ENCODE peak calls at places on chromosome 1, in nine cellular contexts. H is heart left ventricle, X is stomach, O is thoracic aorta, Z is AG04450, I is fibroblast of mammary gland, L is astrocyte of the spinal cord, Y is AG09319, N is heart right ventricle. C is an unnamed sample.

GRCh38 chr1:11053758-11054137 is 6.1 kb downstream of the SRM start:
- DNase-seq in H (no peak), X (no peak), O (no peak), Z (no peak), I (peak), L (no peak), Y (no peak), N (no peak), C (no peak)

GRCh38 chr1:110856410-110856809 is 16.5 kb upstream of the CD53 start:
- DNase-seq in H (no peak), X (no peak), O (no peak), Z (no peak), I (no peak), L (no peak), Y (no peak), N (no peak), C (no peak)

GRCh38 chr1:91876040-91876470 is 9.9 kb downstream of the TGFBR3 start:
- DNase-seq in H (no peak), X (no peak), O (no peak), Z (no peak), I (no peak), L (no peak), Y (no peak), N (no peak), C (no peak)

GRCh38 chr1:173191011-173191410 is 16.1 kb downstream of the TNFSF4 start:
- DNase-seq in H (no peak), X (no peak), O (no peak), Z (no peak), I (no peak), L (no peak), Y (no peak), N (no peak), C (no peak)

GRCh38 chr1:166139735-166140134 is 27.1 kb downstream of the FAM78B start:
- DNase-seq in H (no peak), X (no peak), O (no peak), Z (no peak), I (no peak), L (no peak), Y (no peak), N (no peak), C (no peak)

GRCh38 chr1:30058966-30059365 is 664.4 kb downstream of the MATN1 start:
- DNase-seq in H (no peak), X (no peak), O (no peak), Z (peak), I (peak), L (peak), Y (peak), N (no peak), C (peak)

GRCh38 chr1:226001852-226002666 is 2.9 kb upstream of the SDE2 start:
- DNase-seq in H (no peak), X (peak), O (peak), Z (no peak), I (peak), L (peak), Y (no peak), N (peak), C (no peak)

GRCh38 chr1:30037251-30038118 is 685.9 kb downstream of the MATN1 start:
- DNase-seq in H (no peak), X (no peak), O (no peak), Z (no peak), I (no peak), L (no peak), Y (no peak), N (no peak), C (no peak)

GRCh38 chr1:185400057-185400456 is 83.0 kb upstream of the IVNS1ABP start:
- DNase-seq in H (no peak), X (no peak), O (no peak), Z (peak), I (peak), L (peak), Y (no peak), N (no peak), C (peak)

GRCh38 chr1:164735315-164736052 is 176.5 kb downstream of the PBX1 start:
- DNase-seq in H (no peak), X (no peak), O (no peak), Z (no peak), I (peak), L (peak), Y (no peak), N (no peak), C (peak)

GRCh38 chr1:211520641-211521040 is 28.7 kb upstream of the RD3 start:
- DNase-seq in H (no peak), X (no peak), O (no peak), Z (no peak), I (peak), L (no peak), Y (no peak), N (no peak), C (no peak)
- TF ChIP-seq CTCF in H (no peak), X (no peak), O (no peak), Z (peak), I (peak), L (peak), Y (no peak), N (no peak), C (peak)

GRCh38 chr1:48228156-48228555 is 5.6 kb downstream of the SLC5A9 start:
- DNase-seq in H (no peak), X (no peak), O (no peak), Z (no peak), I (no peak), L (no peak), Y (no peak), N (no peak), C (no peak)
- TF ChIP-seq CTCF in H (no peak), X (no peak), O (no peak), Z (no peak), I (peak), L (no peak), Y (no peak), N (no peak), C (no peak)

DNA sequence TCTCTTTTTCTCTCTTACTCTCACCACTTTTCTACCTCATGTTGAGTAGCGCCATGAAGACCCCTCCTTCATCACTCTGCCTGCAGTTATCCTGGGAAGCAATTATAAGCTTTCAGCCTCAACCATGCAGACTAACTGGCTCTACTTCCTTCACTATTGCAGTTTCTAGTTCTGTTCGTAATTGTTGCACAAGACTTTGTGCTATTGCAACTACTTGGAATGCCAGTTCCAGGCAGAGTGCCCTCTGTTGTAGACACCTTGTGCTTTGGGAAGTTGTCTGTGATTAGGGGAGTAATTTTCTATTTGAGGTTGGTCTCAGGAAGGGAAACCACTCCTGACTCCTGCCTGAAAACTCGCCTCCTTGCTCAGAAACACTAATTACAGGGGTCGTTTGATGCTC is 19.4 kb downstream of the PGM1 start:
- DNase-seq in H (no peak), X (no peak), O (no peak), Z (no peak), I (no peak), L (no peak), Y (no peak), N (no peak), C (no peak)
- TF ChIP-seq CTCF in H (no peak), X (no peak), O (no peak), Z (no peak), I (no peak), L (no peak), Y (peak), N (no peak), C (no peak)

GRCh38 chr1:175158133-175158532 is 34.4 kb downstream of the KIAA0040 start:
- DNase-seq in H (no peak), X (no peak), O (no peak), Z (no peak), I (no peak), L (no peak), Y (no peak), N (no peak), C (no peak)

GRCh38 chr1:175168782-175169181 is 23.8 kb downstream of the KIAA0040 start:
- DNase-seq in H (no peak), X (no peak), O (no peak), Z (no peak), I (no peak), L (no peak), Y (no peak), N (no peak), C (no peak)

GRCh38 chr1:175166746-175167145 is 25.8 kb downstream of the KIAA0040 start:
- DNase-seq in H (no peak), X (no peak), O (no peak), Z (no peak), I (no peak), L (no peak), Y (no peak), N (no peak), C (no peak)

GRCh38 chr1:175162955-175163354 is 29.6 kb downstream of the KIAA0040 start:
- DNase-seq in H (no peak), X (no peak), O (no peak), Z (no peak), I (peak), L (no peak), Y (no peak), N (no peak), C (no peak)

DNA sequence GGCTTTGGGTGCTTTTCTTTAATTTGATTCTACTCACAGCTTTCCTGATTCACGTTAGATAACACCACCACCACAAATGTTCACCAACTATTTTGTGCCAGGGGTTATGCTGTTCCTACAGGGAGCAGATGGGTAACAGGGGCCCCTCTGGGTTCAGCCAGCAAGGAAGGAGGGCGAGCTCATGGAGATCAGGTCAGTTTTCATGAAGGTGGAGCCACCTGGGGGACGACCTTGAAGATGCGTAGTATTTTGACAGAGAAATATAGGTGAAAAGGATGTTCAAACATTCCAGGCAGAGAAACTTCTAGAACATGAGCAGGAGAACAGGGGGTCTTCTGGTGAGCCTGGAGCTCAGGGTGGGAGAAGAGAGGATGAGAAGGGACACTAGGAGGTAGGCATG is 28.9 kb downstream of the KIAA0040 start:
- DNase-seq in H (no peak), X (no peak), O (no peak), Z (no peak), I (no peak), L (no peak), Y (no peak), N (no peak), C (no peak)
- TF ChIP-seq CTCF in H (no peak), X (no peak), O (no peak), Z (no peak), I (no peak), L (no peak), Y (no peak), N (no peak), C (no peak)

C was measured in AG04449.